ENCODE peak calls at places on chromosomes 12 and 14, in six cellular contexts. One of them, this sample, is unnamed. For H3K9me3, the result is how much of the 10 kb centered on the place peaks cover.

GRCh38 chr14:91415794-91416743 is 1.6 kb downstream of the CCDC88C start:
- DNase-seq in IMR-90: no peak
- DNase-seq in H9: no peak
- DNase-seq in H1: no peak
- DNase-seq in neuronal stem cell: no peak
- DNase-seq in mesenchymal stem cell: no peak
- DNase-seq in this sample: no peak

GRCh38 chr12:93990832-93991748 is 157.3 kb upstream of the PLXNC1 start:
- DNase-seq in IMR-90: peak
- DNase-seq in H9: peak
- DNase-seq in H1: peak
- DNase-seq in neuronal stem cell: peak
- DNase-seq in mesenchymal stem cell: peak
- DNase-seq in this sample: no peak

GRCh38 chr12:32139064-32139421 is 32.4 kb downstream of the BICD1 start:
- DNase-seq in IMR-90: peak
- DNase-seq in H9: no peak
- DNase-seq in H1: no peak
- DNase-seq in neuronal stem cell: no peak
- DNase-seq in mesenchymal stem cell: peak
- DNase-seq in this sample: no peak

GRCh38 chr14:68619805-68620574 is 172.9 kb downstream of the ZFP36L1 start:
- DNase-seq in IMR-90: peak
- DNase-seq in H9: no peak
- DNase-seq in H1: no peak
- DNase-seq in neuronal stem cell: no peak
- DNase-seq in mesenchymal stem cell: peak
- DNase-seq in this sample: peak

GRCh38 chr12:55743131-55743921 is 404 bp downstream of the GDF11 start:
- DNase-seq in IMR-90: peak
- DNase-seq in H9: peak
- DNase-seq in H1: peak
- DNase-seq in neuronal stem cell: peak
- DNase-seq in mesenchymal stem cell: peak
- DNase-seq in this sample: peak

GRCh38 chr12:57836442-57837375 is 9.8 kb downstream of the CTDSP2 start:
- DNase-seq in IMR-90: peak
- DNase-seq in H9: peak
- DNase-seq in H1: no peak
- DNase-seq in neuronal stem cell: no peak
- DNase-seq in mesenchymal stem cell: peak
- DNase-seq in this sample: no peak

GRCh38 chr12:53659011-53659551 is 16.8 kb downstream of the ATP5MC2 start:
- DNase-seq in IMR-90: peak
- DNase-seq in H9: no peak
- DNase-seq in H1: no peak
- DNase-seq in neuronal stem cell: peak
- DNase-seq in mesenchymal stem cell: peak
- DNase-seq in this sample: no peak

GRCh38 chr12:74066476-74066875 is 471.2 kb upstream of the ATXN7L3B start:
- DNase-seq in IMR-90: no peak
- DNase-seq in H9: no peak
- DNase-seq in H1: no peak
- DNase-seq in neuronal stem cell: no peak
- DNase-seq in mesenchymal stem cell: no peak
- DNase-seq in this sample: no peak

GRCh38 chr12:121787063-121787774 is 6.3 kb downstream of the RHOF start:
- DNase-seq in IMR-90: no peak
- DNase-seq in H9: no peak
- DNase-seq in H1: no peak
- DNase-seq in neuronal stem cell: no peak
- DNase-seq in mesenchymal stem cell: no peak
- DNase-seq in this sample: no peak

GRCh38 chr12:83573676-83574075 is 887.0 kb downstream of the TMTC2 start:
- DNase-seq in IMR-90: no peak
- DNase-seq in H9: no peak
- DNase-seq in H1: no peak
- DNase-seq in neuronal stem cell: no peak
- DNase-seq in mesenchymal stem cell: peak
- DNase-seq in this sample: peak

GRCh38 chr14:44963775-44964380 is 1.9 kb downstream of the TOGARAM1 start:
- DNase-seq in IMR-90: no peak
- DNase-seq in H9: no peak
- DNase-seq in H1: no peak
- DNase-seq in neuronal stem cell: no peak
- DNase-seq in mesenchymal stem cell: no peak
- DNase-seq in this sample: no peak

GRCh38 chr12:93622485-93622884 is 50.0 kb downstream of the SOCS2 start:
- DNase-seq in IMR-90: peak
- DNase-seq in H9: no peak
- DNase-seq in H1: no peak
- DNase-seq in neuronal stem cell: no peak
- DNase-seq in mesenchymal stem cell: no peak
- DNase-seq in this sample: no peak

GRCh38 chr12:131097247-131098177 is 143.8 kb downstream of the ADGRD1 start:
- DNase-seq in IMR-90: no peak
- DNase-seq in H9: peak
- DNase-seq in H1: no peak
- DNase-seq in neuronal stem cell: no peak
- DNase-seq in mesenchymal stem cell: no peak
- DNase-seq in this sample: no peak

GRCh38 chr12:105479710-105480109 is 149.2 kb downstream of the C12orf75 start:
- DNase-seq in IMR-90: no peak
- DNase-seq in H9: no peak
- DNase-seq in H1: no peak
- DNase-seq in neuronal stem cell: no peak
- DNase-seq in mesenchymal stem cell: no peak
- DNase-seq in this sample: no peak

GRCh38 chr14:94588311-94588710 is 7.1 kb downstream of the SERPINA5 start:
- DNase-seq in IMR-90: no peak
- DNase-seq in H9: no peak
- DNase-seq in H1: no peak
- DNase-seq in neuronal stem cell: no peak
- DNase-seq in mesenchymal stem cell: no peak
- DNase-seq in this sample: no peak

GRCh38 chr14:75527449-75528163 is 5.3 kb downstream of the BATF start:
- DNase-seq in IMR-90: no peak
- DNase-seq in H9: no peak
- DNase-seq in H1: peak
- DNase-seq in neuronal stem cell: no peak
- DNase-seq in mesenchymal stem cell: no peak
- DNase-seq in this sample: no peak

GRCh38 chr12:93156091-93156490 is 221.6 kb upstream of the NUDT4 start:
- DNase-seq in IMR-90: no peak
- DNase-seq in H9: no peak
- DNase-seq in H1: no peak
- DNase-seq in neuronal stem cell: no peak
- DNase-seq in mesenchymal stem cell: no peak
- DNase-seq in this sample: no peak

GRCh38 chr14:93788557-93789365 is 476 bp upstream of the PRIMA1 start:
- DNase-seq in IMR-90: no peak
- DNase-seq in H9: peak
- DNase-seq in H1: peak
- DNase-seq in neuronal stem cell: peak
- DNase-seq in mesenchymal stem cell: no peak
- DNase-seq in this sample: no peak

GRCh38 chr12:50102648-50103309 is 1.0 kb upstream of the GPD1 start:
- DNase-seq in IMR-90: no peak
- DNase-seq in H9: no peak
- DNase-seq in H1: no peak
- DNase-seq in neuronal stem cell: no peak
- DNase-seq in mesenchymal stem cell: no peak
- DNase-seq in this sample: no peak

GRCh38 chr12:10170199-10170598 is 1.7 kb downstream of the OLR1 start:
- DNase-seq in IMR-90: no peak
- DNase-seq in H9: no peak
- DNase-seq in H1: no peak
- DNase-seq in neuronal stem cell: no peak
- DNase-seq in mesenchymal stem cell: peak
- DNase-seq in this sample: peak

GRCh38 chr12:1277905-1278304 is 286.9 kb downstream of the ERC1 start:
- DNase-seq in IMR-90: no peak
- DNase-seq in H9: no peak
- DNase-seq in H1: no peak
- DNase-seq in neuronal stem cell: no peak
- DNase-seq in mesenchymal stem cell: no peak
- DNase-seq in this sample: no peak

GRCh38 chr14:73143003-73143402 is 6.7 kb downstream of the PSEN1 start:
- DNase-seq in IMR-90: no peak
- DNase-seq in H9: no peak
- DNase-seq in H1: no peak
- DNase-seq in neuronal stem cell: peak
- DNase-seq in mesenchymal stem cell: no peak
- DNase-seq in this sample: no peak
- H3K23ac ChIP-seq in IMR-90: no peak
- H3K23ac ChIP-seq in H9: no peak
- H3K23ac ChIP-seq in H1: no peak
- H3K23ac ChIP-seq in neuronal stem cell: no peak
- H3K23ac ChIP-seq in mesenchymal stem cell: no peak
- H3K23ac ChIP-seq in this sample: no peak

GRCh38 chr12:114041590-114041989 is 75.5 kb upstream of the RBM19 start:
- DNase-seq in IMR-90: no peak
- DNase-seq in H9: no peak
- DNase-seq in H1: no peak
- DNase-seq in neuronal stem cell: no peak
- DNase-seq in mesenchymal stem cell: no peak
- DNase-seq in this sample: no peak

GRCh38 chr12:114041136-114041535 is 75.0 kb upstream of the RBM19 start:
- DNase-seq in IMR-90: no peak
- DNase-seq in H9: no peak
- DNase-seq in H1: no peak
- DNase-seq in neuronal stem cell: no peak
- DNase-seq in mesenchymal stem cell: no peak
- DNase-seq in this sample: no peak

GRCh38 chr12:114045333-114045732 is 79.2 kb upstream of the RBM19 start:
- DNase-seq in IMR-90: no peak
- DNase-seq in H9: no peak
- DNase-seq in H1: no peak
- DNase-seq in neuronal stem cell: no peak
- DNase-seq in mesenchymal stem cell: no peak
- DNase-seq in this sample: no peak

DNA sequence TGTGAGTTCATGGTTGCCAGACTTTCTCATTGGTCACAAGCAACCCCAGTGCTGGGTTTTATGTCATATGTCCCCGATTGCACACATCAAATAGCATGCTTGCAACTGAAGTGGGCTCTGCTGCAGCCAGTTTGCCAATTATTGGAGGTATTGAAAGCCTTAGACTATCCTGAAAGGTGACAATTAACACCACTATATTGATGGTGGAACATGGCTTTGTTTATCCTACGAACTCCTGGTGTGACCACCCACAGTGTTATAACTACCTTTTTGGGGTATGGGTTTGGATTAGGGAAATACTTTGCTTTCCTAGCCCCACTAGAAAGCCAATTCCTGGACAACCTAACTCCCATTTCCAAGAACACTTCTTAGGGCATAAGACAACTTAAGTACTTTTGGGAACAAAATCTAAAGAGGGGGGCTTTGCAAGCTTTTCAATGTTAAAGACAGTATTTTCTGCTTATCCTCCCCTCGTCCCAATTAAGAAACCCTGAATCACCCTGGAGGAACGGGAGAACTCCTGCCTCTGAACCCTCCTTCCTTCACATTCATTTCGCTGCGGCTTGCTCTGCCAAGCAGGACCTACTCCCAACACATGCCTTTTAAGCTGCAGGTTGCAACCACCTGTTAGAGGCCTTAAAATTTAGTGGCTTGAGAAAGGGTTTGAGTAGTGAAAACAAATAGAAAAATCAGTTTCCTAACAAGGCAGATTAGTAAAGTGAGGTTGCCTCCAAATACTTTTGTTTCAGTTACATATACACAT is 80.3 kb upstream of the RBM19 start:
- DNase-seq in IMR-90: no peak
- DNase-seq in H9: no peak
- DNase-seq in H1: no peak
- DNase-seq in neuronal stem cell: no peak
- DNase-seq in mesenchymal stem cell: no peak
- DNase-seq in this sample: no peak
- H3K9ac ChIP-seq in IMR-90: no peak
- H3K9ac ChIP-seq in H9: no peak
- H3K9ac ChIP-seq in H1: no peak
- H3K9ac ChIP-seq in neuronal stem cell: no peak
- H3K9ac ChIP-seq in mesenchymal stem cell: no peak
- H3K9ac ChIP-seq in this sample: no peak

DNA sequence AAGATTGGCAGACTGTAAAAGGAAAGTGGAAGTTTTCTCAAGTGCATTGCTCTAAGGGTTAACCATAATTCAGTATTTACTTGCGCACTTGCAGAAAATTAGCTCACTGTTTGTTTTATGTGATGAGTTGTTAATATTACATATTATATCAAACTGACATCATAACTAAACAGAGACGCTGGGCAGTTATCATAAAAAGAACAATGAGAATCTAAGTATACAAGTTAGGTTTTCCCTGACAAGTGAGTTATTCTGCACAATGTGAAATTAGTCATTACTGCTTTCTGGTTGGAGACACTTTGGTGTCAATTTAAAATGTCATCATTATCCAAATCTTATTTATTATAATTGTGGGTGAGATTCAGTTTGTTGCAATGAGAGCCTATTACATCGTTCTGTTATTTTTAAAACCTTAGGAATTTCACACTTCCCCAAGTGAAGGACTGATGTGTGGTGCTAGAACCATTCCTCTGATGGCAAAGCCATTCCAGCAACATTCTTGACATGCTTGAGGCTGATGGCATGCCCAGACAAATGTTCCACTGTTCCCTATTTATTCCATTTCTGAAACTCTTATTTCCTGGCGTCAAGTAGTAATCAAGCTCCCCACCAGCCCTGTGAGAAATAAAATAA is 90.1 kb upstream of the FLRT2 start:
- DNase-seq in IMR-90: no peak
- DNase-seq in H9: no peak
- DNase-seq in H1: no peak
- DNase-seq in neuronal stem cell: no peak
- DNase-seq in mesenchymal stem cell: no peak
- DNase-seq in this sample: no peak
- H3K9me3 ChIP-seq in IMR-90: under half
- H3K9me3 ChIP-seq in H9: under half
- H3K9me3 ChIP-seq in H1: under half
- H3K9me3 ChIP-seq in neuronal stem cell: under half
- H3K9me3 ChIP-seq in mesenchymal stem cell: under half
- H3K9me3 ChIP-seq in this sample: under half

GRCh38 chr12:103667129-103667528 is 80.1 kb downstream of the STAB2 start:
- DNase-seq in IMR-90: no peak
- DNase-seq in H9: no peak
- DNase-seq in H1: no peak
- DNase-seq in neuronal stem cell: no peak
- DNase-seq in mesenchymal stem cell: no peak
- DNase-seq in this sample: no peak

GRCh38 chr12:103671367-103671766 is 84.3 kb downstream of the STAB2 start:
- DNase-seq in IMR-90: no peak
- DNase-seq in H9: no peak
- DNase-seq in H1: no peak
- DNase-seq in neuronal stem cell: no peak
- DNase-seq in mesenchymal stem cell: no peak
- DNase-seq in this sample: no peak

GRCh38 chr12:103664626-103665025 is 77.6 kb downstream of the STAB2 start:
- DNase-seq in IMR-90: no peak
- DNase-seq in H9: no peak
- DNase-seq in H1: no peak
- DNase-seq in neuronal stem cell: no peak
- DNase-seq in mesenchymal stem cell: no peak
- DNase-seq in this sample: no peak

GRCh38 chr12:103665971-103666370 is 78.9 kb downstream of the STAB2 start:
- DNase-seq in IMR-90: no peak
- DNase-seq in H9: no peak
- DNase-seq in H1: no peak
- DNase-seq in neuronal stem cell: no peak
- DNase-seq in mesenchymal stem cell: no peak
- DNase-seq in this sample: no peak

GRCh38 chr12:103668520-103668919 is 81.4 kb downstream of the STAB2 start:
- DNase-seq in IMR-90: no peak
- DNase-seq in H9: no peak
- DNase-seq in H1: no peak
- DNase-seq in neuronal stem cell: no peak
- DNase-seq in mesenchymal stem cell: no peak
- DNase-seq in this sample: no peak
- H3K23ac ChIP-seq in IMR-90: no peak
- H3K23ac ChIP-seq in H9: no peak
- H3K23ac ChIP-seq in H1: no peak
- H3K23ac ChIP-seq in neuronal stem cell: peak
- H3K23ac ChIP-seq in mesenchymal stem cell: peak
- H3K23ac ChIP-seq in this sample: no peak